ENCODE peak calls at places on chromosomes 11 and 22, in four cellular contexts. M, Y, D and X are unnamed samples.

GRCh38 chr11:73521621-73522020 is 76.3 kb downstream of the FAM168A start:
- DNase-seq in M (peak; percentile 53), Y (no peak), D (no peak), X (no peak)

GRCh38 chr11:22787565-22788162 is 41.9 kb downstream of the SVIP start:
- DNase-seq in M (no peak), Y (peak; percentile 29), D (peak; percentile 46), X (no peak)

GRCh38 chr11:19279455-19279854 is 38.7 kb upstream of the E2F8 start:
- DNase-seq in M (no peak), Y (no peak), D (no peak), X (peak; percentile 53)

GRCh38 chr11:116641561-116642045 is 131.2 kb downstream of the BUD13 start:
- DNase-seq in M (no peak), Y (peak; percentile 45), D (peak; percentile 86), X (peak; percentile 39)

GRCh38 chr22:48362736-48363404 is 1464.8 kb downstream of the BRD1 start:
- DNase-seq in M (no peak), Y (no peak), D (no peak), X (peak; percentile 38)

GRCh38 chr22:40979198-40979597 is 28.0 kb downstream of the RBX1 start:
- DNase-seq in M (no peak), Y (no peak), D (no peak), X (no peak)

GRCh38 chr22:23119492-23120414 is 22.0 kb downstream of the RSPH14 start:
- DNase-seq in M (no peak), Y (no peak), D (no peak), X (no peak)

GRCh38 chr22:17867160-17867785 is 93.0 kb upstream of the BID start:
- DNase-seq in M (no peak), Y (peak; percentile 58), D (peak; percentile 41), X (no peak)

GRCh38 chr22:50725597-50725996 is 12.4 kb upstream of the ACR start:
- DNase-seq in M (no peak), Y (no peak), D (no peak), X (no peak)

GRCh38 chr22:49724030-49724892 is 103.4 kb downstream of the BRD1 start:
- DNase-seq in M (no peak), Y (peak; percentile 35), D (peak; percentile 21), X (peak; percentile 70)

GRCh38 chr11:35815556-35816315 is 128.1 kb upstream of the LDLRAD3 start:
- DNase-seq in M (no peak), Y (no peak), D (no peak), X (no peak)

GRCh38 chr22:42243802-42244060 is 26.7 kb downstream of the TCF20 start:
- DNase-seq in M (no peak), Y (no peak), D (no peak), X (no peak)

GRCh38 chr22:48424661-48425060 is 1403.0 kb downstream of the BRD1 start:
- DNase-seq in M (no peak), Y (no peak), D (no peak), X (no peak)

GRCh38 chr11:33399421-33399820 is 142.2 kb downstream of the HIPK3 start:
- DNase-seq in M (no peak), Y (no peak), D (no peak), X (no peak)

GRCh38 chr22:44385781-44386180 is 73.0 kb upstream of the SHISAL1 start:
- DNase-seq in M (no peak), Y (no peak), D (no peak), X (no peak)

GRCh38 chr11:75562836-75563484 is 907 bp downstream of the SERPINH1 start:
- DNase-seq in M (no peak), Y (peak; percentile 63), D (peak; percentile 64), X (peak; percentile 79)

GRCh38 chr11:75107187-75107586 is 10.5 kb upstream of the OR2AT4 start:
- DNase-seq in M (no peak), Y (no peak), D (no peak), X (no peak)

GRCh38 chr11:12329797-12330196 is 47.6 kb upstream of the PARVA start:
- DNase-seq in M (no peak), Y (no peak), D (no peak), X (no peak)

GRCh38 chr11:70603756-70604211 is 205.5 kb downstream of the CTTN start:
- DNase-seq in M (no peak), Y (no peak), D (no peak), X (no peak)

DNA sequence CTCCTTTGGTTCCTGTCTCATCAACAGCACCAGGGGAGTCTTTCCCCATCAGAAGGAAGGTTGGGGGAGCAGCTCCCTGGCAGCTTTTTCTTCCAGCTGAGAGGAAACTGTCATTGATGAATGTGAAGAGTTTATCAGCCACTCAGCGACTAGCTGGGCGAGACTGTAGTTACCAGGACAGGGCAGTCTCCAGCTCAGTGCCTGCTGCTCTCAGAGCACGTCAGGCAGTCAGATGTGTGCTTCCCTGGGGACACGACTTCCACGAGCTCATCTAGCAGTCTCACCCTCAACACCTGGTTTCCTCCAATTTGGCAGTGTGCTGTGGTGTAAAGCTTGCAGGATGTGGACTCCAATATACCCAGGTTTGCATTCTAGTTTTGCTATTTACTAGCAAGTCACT is 12.5 kb upstream of the C1QTNF4 start:
- DNase-seq in M (no peak), Y (no peak), D (no peak), X (no peak)
- TF ChIP-seq NRF1 in M (no peak), Y (no peak), D (no peak), X (no peak)

GRCh38 chr11:6565988-6566703 is 37.3 kb downstream of the RRP8 start:
- DNase-seq in M (no peak), Y (no peak), D (no peak), X (no peak)

GRCh38 chr11:6567371-6567745 is 36.1 kb downstream of the RRP8 start:
- DNase-seq in M (no peak), Y (no peak), D (no peak), X (no peak)

GRCh38 chr11:6566704-6567370 is 36.6 kb downstream of the RRP8 start:
- DNase-seq in M (no peak), Y (no peak), D (no peak), X (no peak)

GRCh38 chr11:6569706-6570105 is 33.7 kb downstream of the RRP8 start:
- DNase-seq in M (no peak), Y (no peak), D (no peak), X (no peak)

DNA sequence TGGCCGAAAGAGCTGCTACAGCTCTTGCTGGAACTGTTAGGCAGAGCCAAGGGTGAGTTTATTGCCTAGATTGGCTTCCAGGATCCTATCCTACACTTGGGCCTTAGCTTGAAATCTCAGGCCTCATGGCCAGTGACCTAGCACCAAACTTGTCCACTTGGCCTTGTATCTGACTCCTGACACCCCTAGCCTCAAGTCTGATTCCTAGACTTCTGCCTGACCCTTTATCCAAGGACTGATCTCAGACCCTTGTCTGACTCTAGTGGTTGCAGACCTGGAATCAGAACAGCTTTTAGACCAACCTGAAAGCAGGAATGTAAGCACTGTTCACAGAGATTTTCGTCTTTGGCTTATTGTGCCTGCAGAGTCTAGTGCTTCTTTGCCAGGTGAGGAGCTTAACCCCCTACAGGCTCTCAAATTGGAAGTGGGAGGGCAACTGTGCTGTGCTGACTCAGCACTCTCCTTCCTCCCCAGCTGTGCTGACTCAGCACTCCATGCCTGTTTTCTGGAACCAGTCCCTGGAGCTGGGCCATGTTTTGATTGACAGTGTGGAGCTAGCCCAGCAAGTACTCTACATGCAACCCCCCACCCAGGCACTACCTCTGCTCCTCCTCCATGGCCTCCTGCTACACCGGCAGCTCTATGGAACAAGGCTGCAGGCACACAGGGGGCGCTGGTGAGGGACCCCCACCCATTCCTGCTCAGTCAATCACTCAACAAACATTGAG is 35.1 kb downstream of the RRP8 start:
- DNase-seq in M (no peak), Y (peak; percentile 86), D (no peak), X (no peak)
- TF ChIP-seq NRF1 in M (no peak), Y (no peak), D (no peak), X (no peak)

GRCh38 chr22:32353840-32354239 is 3.8 kb upstream of the RFPL3 start:
- DNase-seq in M (no peak), Y (no peak), D (no peak), X (no peak)

GRCh38 chr22:32355760-32356159 is 1.9 kb upstream of the RFPL3 start:
- DNase-seq in M (no peak), Y (no peak), D (no peak), X (no peak)

GRCh38 chr22:32353292-32353691 is 4.4 kb upstream of the RFPL3 start:
- DNase-seq in M (no peak), Y (no peak), D (no peak), X (no peak)

GRCh38 chr22:32352681-32353080 is 5.0 kb upstream of the RFPL3 start:
- DNase-seq in M (no peak), Y (no peak), D (no peak), X (no peak)

GRCh38 chr22:32354360-32355351 is 3.0 kb upstream of the RFPL3 start:
- DNase-seq in M (no peak), Y (no peak), D (no peak), X (no peak)
- TF ChIP-seq NRF1 in M (no peak), Y (no peak), D (no peak), X (no peak)

DNA sequence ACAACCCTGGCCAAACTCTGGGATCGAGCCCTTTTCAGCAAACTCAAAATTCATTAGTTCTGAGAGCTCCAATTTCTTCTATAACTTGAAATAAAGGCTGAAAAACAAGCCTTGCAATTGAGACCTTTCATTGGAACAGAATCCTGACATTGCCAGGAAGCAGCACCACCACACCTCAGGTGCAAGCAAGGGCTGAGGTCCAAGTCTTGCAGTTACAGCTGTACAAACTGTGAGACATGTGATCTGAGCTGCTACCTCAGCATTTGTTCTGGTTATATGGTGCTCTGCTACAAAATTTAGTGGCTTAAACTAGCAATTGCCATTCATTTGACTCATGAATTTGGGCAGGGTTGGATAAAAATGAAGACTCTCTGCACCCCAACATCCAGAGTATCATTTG is 18.1 kb downstream of the OR5AS1 start:
- DNase-seq in M (no peak), Y (no peak), D (no peak), X (no peak)
- TF ChIP-seq NRF1 in M (no peak), Y (no peak), D (no peak), X (no peak)

GRCh38 chr11:105693075-105693474 is 83.2 kb downstream of the GRIA4 start:
- DNase-seq in M (no peak), Y (no peak), D (peak; percentile 10), X (no peak)
- TF ChIP-seq NRF1 in M (no peak), Y (no peak), D (no peak), X (no peak)

GRCh38 chr11:114622858-114623257 is 27.3 kb upstream of the NXPE4 start:
- DNase-seq in M (no peak), Y (no peak), D (no peak), X (no peak)
- TF ChIP-seq NRF1 in M (no peak), Y (no peak), D (no peak), X (no peak)